ENCODE peak calls at places on chromosome 6, in seven cellular contexts. T is SK-N-SH, B is GM12892, D is K562, G is H1, W is HepG2, X is GM12891. L is an unnamed sample.

GRCh38 chr6:110337481-110337880 is 20.7 kb downstream of the METTL24 start:
- DNase-seq in G (no peak), D (no peak), W (no peak), T (no peak), X (no peak), B (no peak), L (no peak)

GRCh38 chr6:105900120-105900937 is 185.8 kb upstream of the PRDM1 start:
- DNase-seq in T (no peak), G (no peak), X (no peak), D (peak), W (no peak), B (no peak), L (no peak)

GRCh38 chr6:151690303-151690702 is 117.2 kb upstream of the ESR1 start:
- DNase-seq in X (no peak), D (no peak), G (no peak), W (no peak), T (no peak), B (no peak), L (peak)

GRCh38 chr6:136347847-136348246 is 58.2 kb upstream of the BCLAF1 start:
- DNase-seq in D (no peak), G (no peak), T (no peak), B (no peak), W (no peak), X (no peak), L (no peak)

GRCh38 chr6:62974452-62974851 is 236.8 kb upstream of the FKBP1C start:
- DNase-seq in D (no peak), B (no peak), X (no peak), W (no peak), T (no peak), G (no peak), L (no peak)

GRCh38 chr6:24596717-24597116 is 49.3 kb downstream of the KIAA0319 start:
- DNase-seq in X (no peak), G (no peak), B (no peak), W (no peak), T (no peak), D (no peak), L (no peak)

GRCh38 chr6:14975124-14975815 is 270.6 kb upstream of the JARID2 start:
- DNase-seq in D (peak), B (no peak), W (no peak), G (no peak), X (no peak), T (no peak), L (no peak)

GRCh38 chr6:81362246-81362645 is 390.2 kb downstream of the TENT5A start:
- DNase-seq in G (no peak), X (no peak), W (no peak), T (no peak), B (no peak), D (no peak), L (no peak)

GRCh38 chr6:156174026-156174880 is 602.9 kb upstream of the ARID1B start:
- DNase-seq in W (no peak), T (no peak), X (no peak), B (no peak), G (no peak), D (no peak), L (no peak)

GRCh38 chr6:138576303-138576702 is 77.0 kb upstream of the NHSL1 start:
- DNase-seq in X (no peak), W (no peak), G (no peak), D (no peak), B (no peak), T (no peak), L (no peak)

GRCh38 chr6:31734247-31734702 is 2.1 kb downstream of the CLIC1 start:
- DNase-seq in B (no peak), G (no peak), X (no peak), W (no peak), D (no peak), T (no peak), L (no peak)
- TF ChIP-seq TAF1 in B (no peak), G (no peak), X (no peak), W (no peak), D (no peak), T (no peak), L (no peak)

GRCh38 chr6:145711372-145711771 is 23.9 kb downstream of the EPM2A start:
- DNase-seq in B (no peak), T (no peak), D (no peak), W (no peak), X (no peak), G (no peak), L (no peak)

GRCh38 chr6:145713746-145714145 is 21.6 kb downstream of the EPM2A start:
- DNase-seq in B (no peak), W (no peak), T (no peak), D (no peak), X (no peak), G (no peak), L (no peak)

GRCh38 chr6:145715426-145715825 is 19.9 kb downstream of the EPM2A start:
- DNase-seq in W (no peak), G (no peak), X (no peak), D (no peak), T (no peak), B (no peak), L (no peak)

GRCh38 chr6:145714731-145715130 is 20.6 kb downstream of the EPM2A start:
- DNase-seq in T (no peak), X (no peak), D (no peak), B (no peak), W (no peak), G (no peak), L (no peak)
- TF ChIP-seq TAF1 in T (no peak), X (no peak), D (no peak), B (no peak), W (no peak), G (no peak), L (no peak)

GRCh38 chr6:149273318-149273717 is 44.2 kb upstream of the TAB2 start:
- DNase-seq in X (no peak), W (no peak), D (no peak), B (no peak), G (no peak), T (no peak), L (no peak)
- TF ChIP-seq TAF1 in X (no peak), W (no peak), D (no peak), B (no peak), G (no peak), T (no peak), L (no peak)

DNA sequence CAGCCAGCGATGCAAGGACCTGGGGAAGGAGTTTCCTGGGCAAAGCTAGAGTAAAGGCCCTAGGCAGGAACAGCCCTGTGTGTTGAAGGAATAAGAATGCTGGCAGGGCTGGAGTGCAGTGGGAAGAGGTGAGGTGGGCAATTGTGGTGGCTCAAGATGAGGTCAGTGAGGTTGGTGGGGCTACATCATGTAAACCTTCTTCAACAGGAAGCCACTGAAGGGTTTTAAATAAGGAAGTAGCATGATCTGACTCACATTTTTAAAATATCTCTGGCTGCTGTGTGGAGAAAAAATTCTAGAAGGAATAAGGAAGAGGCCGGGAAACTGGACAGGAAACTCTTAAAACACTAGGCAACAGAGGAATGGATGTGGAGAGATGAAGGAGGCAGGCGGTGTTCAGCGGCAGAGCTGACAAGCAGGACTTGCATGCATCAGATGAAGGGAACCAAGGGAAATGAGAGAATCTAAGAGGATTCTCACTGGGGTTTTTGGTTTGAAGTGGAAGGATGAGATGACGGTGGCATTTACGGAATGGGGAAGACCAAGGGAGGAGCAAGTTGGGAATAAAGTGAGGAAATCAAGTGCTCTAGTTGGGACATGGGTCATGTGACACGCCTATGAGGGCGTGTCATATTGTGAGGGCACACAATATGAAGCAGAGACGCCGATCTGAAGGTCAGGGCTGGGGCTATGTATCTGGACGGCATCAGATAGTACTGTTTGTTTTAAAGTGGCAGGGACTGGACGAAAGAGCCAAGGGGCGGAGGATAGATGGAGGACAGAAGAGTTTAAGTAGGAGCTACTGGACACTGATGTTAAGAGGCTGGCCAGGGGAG is 18.3 kb downstream of the TMEM242 start:
- DNase-seq in D (peak), W (no peak), T (no peak), B (no peak), X (no peak), G (no peak), L (no peak)
- TF ChIP-seq TAF1 in D (no peak), W (no peak), T (no peak), B (no peak), X (no peak), G (no peak), L (no peak)

GRCh38 chr6:291697-292505 is at the start of gene DUSP22:
- DNase-seq in T (peak), B (peak), G (no peak), W (peak), D (peak), X (peak), L (peak)
- TF ChIP-seq TAF1 in T (no peak), B (peak), G (peak), W (peak), D (peak), X (peak), L (peak)

DNA sequence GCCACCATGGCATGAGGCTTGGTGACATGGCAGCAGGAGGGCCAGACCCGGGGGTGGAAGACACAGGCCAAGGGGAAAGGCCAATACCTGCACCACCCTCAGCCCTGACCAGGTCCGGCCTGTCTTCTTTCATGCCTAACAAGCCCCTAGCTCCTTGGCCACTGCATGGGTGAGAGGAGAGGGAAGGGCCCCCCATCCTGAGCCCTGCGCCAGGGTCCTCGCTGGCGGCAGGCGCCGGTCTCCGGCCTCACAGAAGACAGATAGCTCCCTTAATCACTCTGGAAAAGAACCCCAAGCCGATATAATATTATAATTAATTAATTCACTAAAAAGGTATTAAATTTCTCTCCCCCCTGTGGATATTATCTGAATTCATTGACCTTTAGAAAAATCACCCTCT is 41.4 kb downstream of the MDFI start:
- DNase-seq in T (no peak), D (no peak), W (no peak), X (no peak), G (no peak), B (no peak), L (no peak)
- TF ChIP-seq TAF1 in T (no peak), D (no peak), W (no peak), X (no peak), G (no peak), B (no peak), L (no peak)

DNA sequence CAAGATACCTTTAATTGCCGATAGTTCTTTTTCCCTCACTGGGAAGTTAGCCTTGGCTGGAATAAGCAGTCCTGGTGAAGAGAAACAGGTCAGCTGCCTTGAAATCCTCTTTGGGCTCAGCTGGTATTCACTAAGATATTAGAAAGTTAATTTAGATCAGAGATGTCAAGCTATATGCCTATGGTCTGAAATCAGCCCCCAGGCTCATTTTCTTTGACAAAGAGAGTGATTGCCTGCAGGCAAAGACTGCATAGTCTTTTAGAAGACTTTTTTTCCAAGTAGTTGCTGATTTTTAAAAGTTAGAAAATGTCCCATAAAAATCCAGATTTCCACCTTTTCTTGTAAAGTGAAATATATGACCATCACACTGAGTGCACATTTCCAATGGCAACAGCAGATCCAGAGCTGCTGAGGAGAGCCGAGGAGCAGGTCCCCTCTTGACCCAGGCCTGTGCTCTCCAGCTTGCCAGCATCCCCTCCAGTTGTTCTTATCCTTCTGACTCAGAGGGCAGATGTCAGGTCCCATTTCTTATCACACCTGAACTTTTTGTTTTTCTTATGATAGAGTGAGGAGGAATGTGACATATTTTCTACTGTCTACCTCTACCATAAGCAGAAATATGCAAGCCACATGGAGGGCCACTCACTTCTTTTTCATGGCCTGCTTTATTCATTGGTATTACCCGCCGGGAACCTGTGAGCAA is 17.7 kb upstream of the L3MBTL3 start:
- DNase-seq in X (no peak), D (peak), G (no peak), W (no peak), B (no peak), T (no peak), L (no peak)
- TF ChIP-seq TAF1 in X (no peak), D (no peak), G (no peak), W (no peak), B (no peak), T (no peak), L (no peak)

L was measured in GM12878.